ENCODE peak calls at places on chromosomes 1 and 21, in four cellular contexts. One of them, this sample, is unnamed. For H3K36me3, the result is how much of the 10 kb centered on the place peaks cover.

GRCh38 chr1:240491156-240491555 is 120.8 kb downstream of the GREM2 start:
- DNase-seq in mammary epithelial cell: no peak
- DNase-seq in aorta: no peak
- DNase-seq in K562: no peak
- DNase-seq in this sample: no peak

GRCh38 chr1:89759036-89759435 is 61.8 kb upstream of the LRRC8D start:
- DNase-seq in K562: no peak
- DNase-seq in mammary epithelial cell: no peak
- DNase-seq in aorta: no peak
- DNase-seq in this sample: no peak

GRCh38 chr21:36069713-36070573 is at the start of gene CBR1:
- DNase-seq in mammary epithelial cell: peak
- DNase-seq in aorta: peak
- DNase-seq in K562: peak
- DNase-seq in this sample: peak

GRCh38 chr1:83931658-83932253 is 67.2 kb downstream of the TTLL7 start:
- DNase-seq in aorta: no peak
- DNase-seq in mammary epithelial cell: peak
- DNase-seq in K562: peak
- DNase-seq in this sample: no peak

GRCh38 chr21:26506951-26507350 is 66.1 kb downstream of the CYYR1 start:
- DNase-seq in K562: no peak
- DNase-seq in mammary epithelial cell: peak
- DNase-seq in aorta: no peak
- DNase-seq in this sample: no peak

GRCh38 chr1:201745023-201745422 is 83.9 kb upstream of the IPO9 start:
- DNase-seq in mammary epithelial cell: peak
- DNase-seq in aorta: no peak
- DNase-seq in K562: no peak
- DNase-seq in this sample: no peak

GRCh38 chr1:168903237-168903830 is 174.3 kb upstream of the DPT start:
- DNase-seq in K562: no peak
- DNase-seq in aorta: no peak
- DNase-seq in mammary epithelial cell: peak
- DNase-seq in this sample: no peak

GRCh38 chr21:42630626-42631025 is 22.8 kb upstream of the PDE9A start:
- DNase-seq in K562: no peak
- DNase-seq in aorta: no peak
- DNase-seq in mammary epithelial cell: no peak
- DNase-seq in this sample: no peak

GRCh38 chr1:240237305-240237721 is 145.6 kb downstream of the FMN2 start:
- DNase-seq in mammary epithelial cell: no peak
- DNase-seq in aorta: no peak
- DNase-seq in K562: no peak
- DNase-seq in this sample: no peak

GRCh38 chr21:16418663-16419062 is 688.9 kb downstream of the USP25 start:
- DNase-seq in aorta: no peak
- DNase-seq in K562: no peak
- DNase-seq in mammary epithelial cell: no peak
- DNase-seq in this sample: no peak

GRCh38 chr1:168921514-168922106 is 184.9 kb upstream of the ATP1B1 start:
- DNase-seq in K562: no peak
- DNase-seq in aorta: no peak
- DNase-seq in mammary epithelial cell: no peak
- DNase-seq in this sample: no peak

GRCh38 chr1:234729566-234729965 is 119.6 kb upstream of the IRF2BP2 start:
- DNase-seq in aorta: no peak
- DNase-seq in mammary epithelial cell: no peak
- DNase-seq in K562: no peak
- DNase-seq in this sample: no peak

GRCh38 chr21:33780631-33781030 is 135.0 kb downstream of the ATP5PO start:
- DNase-seq in K562: no peak
- DNase-seq in aorta: no peak
- DNase-seq in mammary epithelial cell: no peak
- DNase-seq in this sample: no peak

GRCh38 chr21:25508364-25508763 is 98.9 kb downstream of the MRPL39 start:
- DNase-seq in mammary epithelial cell: no peak
- DNase-seq in aorta: no peak
- DNase-seq in K562: no peak
- DNase-seq in this sample: no peak

GRCh38 chr1:243230914-243231313 is 24.2 kb downstream of the CEP170 start:
- DNase-seq in K562: peak
- DNase-seq in aorta: no peak
- DNase-seq in mammary epithelial cell: peak
- DNase-seq in this sample: no peak

GRCh38 chr1:54953846-54954245 is 26.6 kb upstream of the TMEM61 start:
- DNase-seq in aorta: no peak
- DNase-seq in K562: no peak
- DNase-seq in mammary epithelial cell: no peak
- DNase-seq in this sample: no peak

GRCh38 chr1:33180226-33181037 is 1.4 kb downstream of the TRIM62 start:
- DNase-seq in aorta: peak
- DNase-seq in K562: peak
- DNase-seq in mammary epithelial cell: peak
- DNase-seq in this sample: peak
- H3K36me3 ChIP-seq in aorta: under half
- H3K36me3 ChIP-seq in K562: under half
- H3K36me3 ChIP-seq in mammary epithelial cell: under half
- H3K36me3 ChIP-seq in this sample: under half

GRCh38 chr1:10104844-10105243 is 72.1 kb downstream of the UBE4B start:
- DNase-seq in K562: no peak
- DNase-seq in aorta: no peak
- DNase-seq in mammary epithelial cell: no peak
- DNase-seq in this sample: no peak
- H3K36me3 ChIP-seq in K562: half or more
- H3K36me3 ChIP-seq in aorta: under half
- H3K36me3 ChIP-seq in mammary epithelial cell: under half
- H3K36me3 ChIP-seq in this sample: under half

GRCh38 chr1:198878566-198878965 is 239.7 kb downstream of the PTPRC start:
- DNase-seq in mammary epithelial cell: no peak
- DNase-seq in aorta: no peak
- DNase-seq in K562: no peak
- DNase-seq in this sample: no peak

GRCh38 chr1:198876371-198876871 is 237.6 kb downstream of the PTPRC start:
- DNase-seq in aorta: no peak
- DNase-seq in mammary epithelial cell: no peak
- DNase-seq in K562: no peak
- DNase-seq in this sample: no peak

DNA sequence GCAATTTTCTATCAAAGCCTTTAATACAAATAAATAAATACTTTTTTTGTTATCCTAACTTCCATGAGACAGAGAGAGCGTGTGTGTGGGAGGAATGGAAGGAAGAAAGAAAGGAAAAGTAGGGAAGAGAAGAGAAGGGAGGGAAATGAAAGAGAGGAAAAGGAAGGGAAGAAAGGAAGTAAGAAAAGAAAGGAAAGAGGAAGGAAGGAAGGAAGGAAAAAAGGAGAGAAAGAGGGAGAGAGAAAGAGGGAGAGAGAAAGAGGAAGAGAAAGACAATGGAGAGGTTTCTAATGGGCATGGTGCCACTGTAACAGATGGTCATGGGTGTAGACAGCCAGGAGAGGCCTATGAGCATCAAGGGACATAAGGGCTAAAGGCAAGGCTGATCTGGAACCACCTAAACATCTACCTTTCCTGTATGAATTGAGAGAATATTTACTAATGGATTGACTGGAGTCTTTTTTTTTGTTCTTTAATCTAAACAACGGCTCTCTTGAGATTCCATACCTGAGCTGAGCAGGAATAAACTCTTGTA is 234.9 kb downstream of the PTPRC start:
- DNase-seq in K562: no peak
- DNase-seq in aorta: no peak
- DNase-seq in mammary epithelial cell: no peak
- DNase-seq in this sample: no peak
- H3K36me3 ChIP-seq in K562: under half
- H3K36me3 ChIP-seq in aorta: under half
- H3K36me3 ChIP-seq in mammary epithelial cell: under half
- H3K36me3 ChIP-seq in this sample: under half

GRCh38 chr1:2516946-2517345 is 9.4 kb downstream of the PANK4 start:
- DNase-seq in K562: no peak
- DNase-seq in mammary epithelial cell: no peak
- DNase-seq in aorta: no peak
- DNase-seq in this sample: no peak
- H3K36me3 ChIP-seq in K562: half or more
- H3K36me3 ChIP-seq in mammary epithelial cell: under half
- H3K36me3 ChIP-seq in aorta: under half
- H3K36me3 ChIP-seq in this sample: half or more

DNA sequence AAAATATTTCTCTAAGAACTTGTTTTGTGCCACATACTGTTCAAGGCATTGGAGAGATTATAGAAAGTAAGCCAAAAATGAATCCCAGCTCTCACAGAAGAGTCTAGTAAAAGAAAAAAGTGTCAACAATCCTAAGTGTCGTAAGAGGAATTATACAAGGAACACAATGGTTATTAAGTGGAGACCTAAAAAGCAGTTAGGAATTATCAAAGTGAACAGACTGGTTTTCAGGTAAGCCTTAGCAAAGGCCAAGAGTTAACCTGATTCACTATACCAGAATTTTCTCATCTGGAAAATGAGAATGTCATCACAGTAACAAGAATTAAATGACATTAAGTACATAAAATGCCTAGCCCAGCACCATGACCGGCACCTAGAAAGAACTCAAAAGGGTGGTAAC is 15.6 kb downstream of the SERBP1 start:
- DNase-seq in K562: no peak
- DNase-seq in mammary epithelial cell: no peak
- DNase-seq in aorta: no peak
- DNase-seq in this sample: no peak
- H3K36me3 ChIP-seq in K562: half or more
- H3K36me3 ChIP-seq in mammary epithelial cell: half or more
- H3K36me3 ChIP-seq in aorta: under half
- H3K36me3 ChIP-seq in this sample: half or more

GRCh38 chr21:40191616-40192015 is 324.4 kb downstream of the PCP4 start:
- DNase-seq in mammary epithelial cell: no peak
- DNase-seq in aorta: no peak
- DNase-seq in K562: no peak
- DNase-seq in this sample: no peak

GRCh38 chr21:40191196-40191595 is 324.0 kb downstream of the PCP4 start:
- DNase-seq in K562: no peak
- DNase-seq in mammary epithelial cell: no peak
- DNase-seq in aorta: no peak
- DNase-seq in this sample: no peak

GRCh38 chr21:40185208-40185607 is 318.0 kb downstream of the PCP4 start:
- DNase-seq in aorta: no peak
- DNase-seq in mammary epithelial cell: no peak
- DNase-seq in K562: no peak
- DNase-seq in this sample: no peak

GRCh38 chr21:40186036-40186435 is 318.8 kb downstream of the PCP4 start:
- DNase-seq in K562: no peak
- DNase-seq in mammary epithelial cell: no peak
- DNase-seq in aorta: no peak
- DNase-seq in this sample: no peak
- H3K36me3 ChIP-seq in K562: under half
- H3K36me3 ChIP-seq in mammary epithelial cell: under half
- H3K36me3 ChIP-seq in aorta: under half
- H3K36me3 ChIP-seq in this sample: under half

GRCh38 chr1:156012051-156012817 is 8.5 kb downstream of the SSR2 start:
- DNase-seq in mammary epithelial cell: no peak
- DNase-seq in aorta: no peak
- DNase-seq in K562: no peak
- DNase-seq in this sample: no peak
- H3K36me3 ChIP-seq in mammary epithelial cell: under half
- H3K36me3 ChIP-seq in aorta: under half
- H3K36me3 ChIP-seq in K562: half or more
- H3K36me3 ChIP-seq in this sample: half or more

This sample was measured in esophagus squamous epithelium.